ENCODE peak calls at places on chromosomes 6 and 20, in five cellular contexts. One of them, this sample, is unnamed.

GRCh38 chr6:50007821-50008220 is 14.0 kb downstream of the DEFB110 start:
- DNase-seq in NCI-H2081 treated with DMSO at 0.1 percent for 48 hours: no peak
- DNase-seq in GM12892: no peak
- DNase-seq in Calu3: no peak
- DNase-seq in D341Med: no peak
- DNase-seq in this sample: no peak

GRCh38 chr6:36032245-36032644 is 4.6 kb downstream of the MAPK14 start:
- DNase-seq in NCI-H2081 treated with DMSO at 0.1 percent for 48 hours: no peak
- DNase-seq in GM12892: no peak
- DNase-seq in Calu3: no peak
- DNase-seq in D341Med: no peak
- DNase-seq in this sample: no peak

GRCh38 chr20:14336667-14337066 is 745 bp downstream of the FLRT3 start:
- DNase-seq in NCI-H2081 treated with DMSO at 0.1 percent for 48 hours: no peak
- DNase-seq in GM12892: no peak
- DNase-seq in Calu3: no peak
- DNase-seq in D341Med: no peak
- DNase-seq in this sample: no peak

GRCh38 chr6:26311012-26311384 is 54.0 kb upstream of the BTN3A2 start:
- DNase-seq in NCI-H2081 treated with DMSO at 0.1 percent for 48 hours: peak; percentile 4
- DNase-seq in GM12892: no peak
- DNase-seq in Calu3: peak; percentile 59
- DNase-seq in D341Med: no peak
- DNase-seq in this sample: no peak

GRCh38 chr6:158717341-158718328 is 67.8 kb downstream of the SYTL3 start:
- DNase-seq in NCI-H2081 treated with DMSO at 0.1 percent for 48 hours: no peak
- DNase-seq in GM12892: no peak
- DNase-seq in Calu3: no peak
- DNase-seq in D341Med: no peak
- DNase-seq in this sample: no peak

GRCh38 chr6:29748391-29749352 is 25.4 kb downstream of the HLA-F start:
- DNase-seq in NCI-H2081 treated with DMSO at 0.1 percent for 48 hours: no peak
- DNase-seq in GM12892: peak; percentile 96
- DNase-seq in Calu3: peak; percentile 93
- DNase-seq in D341Med: peak; percentile 64
- DNase-seq in this sample: no peak

GRCh38 chr20:43842126-43843020 is 72.3 kb upstream of the TOX2 start:
- DNase-seq in NCI-H2081 treated with DMSO at 0.1 percent for 48 hours: no peak
- DNase-seq in GM12892: no peak
- DNase-seq in Calu3: no peak
- DNase-seq in D341Med: no peak
- DNase-seq in this sample: no peak

GRCh38 chr6:16167219-16167618 is 38.3 kb downstream of the MYLIP start:
- DNase-seq in NCI-H2081 treated with DMSO at 0.1 percent for 48 hours: no peak
- DNase-seq in GM12892: no peak
- DNase-seq in Calu3: no peak
- DNase-seq in D341Med: no peak
- DNase-seq in this sample: no peak

GRCh38 chr6:79894939-79895338 is 52.4 kb downstream of the ELOVL4 start:
- DNase-seq in NCI-H2081 treated with DMSO at 0.1 percent for 48 hours: no peak
- DNase-seq in GM12892: no peak
- DNase-seq in Calu3: no peak
- DNase-seq in D341Med: no peak
- DNase-seq in this sample: no peak

GRCh38 chr6:144063246-144063743 is 32.1 kb downstream of the SF3B5 start:
- DNase-seq in NCI-H2081 treated with DMSO at 0.1 percent for 48 hours: no peak
- DNase-seq in GM12892: no peak
- DNase-seq in Calu3: no peak
- DNase-seq in D341Med: no peak
- DNase-seq in this sample: no peak

GRCh38 chr6:139187489-139187888 is 52.6 kb downstream of the HECA start:
- DNase-seq in NCI-H2081 treated with DMSO at 0.1 percent for 48 hours: no peak
- DNase-seq in GM12892: no peak
- DNase-seq in Calu3: no peak
- DNase-seq in D341Med: no peak
- DNase-seq in this sample: no peak

GRCh38 chr20:37365760-37366638 is 20.1 kb downstream of the SRC start:
- DNase-seq in NCI-H2081 treated with DMSO at 0.1 percent for 48 hours: no peak
- DNase-seq in GM12892: no peak
- DNase-seq in Calu3: no peak
- DNase-seq in D341Med: no peak
- DNase-seq in this sample: no peak

GRCh38 chr6:39203804-39204495 is 25.3 kb downstream of the KCNK5 start:
- DNase-seq in NCI-H2081 treated with DMSO at 0.1 percent for 48 hours: no peak
- DNase-seq in GM12892: no peak
- DNase-seq in Calu3: peak; percentile 99
- DNase-seq in D341Med: no peak
- DNase-seq in this sample: no peak

GRCh38 chr20:34557936-34558319 is 590 bp upstream of the MAP1LC3A start:
- DNase-seq in NCI-H2081 treated with DMSO at 0.1 percent for 48 hours: no peak
- DNase-seq in GM12892: no peak
- DNase-seq in Calu3: no peak
- DNase-seq in D341Med: no peak
- DNase-seq in this sample: no peak

GRCh38 chr6:56387621-56388413 is 140.4 kb upstream of the COL21A1 start:
- DNase-seq in NCI-H2081 treated with DMSO at 0.1 percent for 48 hours: no peak
- DNase-seq in GM12892: no peak
- DNase-seq in Calu3: peak; percentile 24
- DNase-seq in D341Med: no peak
- DNase-seq in this sample: no peak

This sample was measured in pulmonary artery endothelial cell.